ENCODE peak calls at places on chromosomes 1 and 21, in seven cellular contexts. K, G, Q, N, C, R and O are unnamed samples.

GRCh38 chr1:24506706-24507422 is 4.2 kb downstream of the RCAN3 start:
- DNase-seq in K (no peak), G (no peak), Q (no peak), N (no peak), C (no peak), R (no peak), O (no peak)

GRCh38 chr1:184520343-184520742 is 133.5 kb downstream of the C1orf21 start:
- DNase-seq in K (no peak), G (no peak), Q (no peak), N (no peak), C (no peak), R (no peak), O (no peak)

GRCh38 chr1:223714849-223715709 is 2.7 kb downstream of the CAPN2 start:
- DNase-seq in K (no peak), G (no peak), Q (no peak), N (peak; percentile 88), C (no peak), R (no peak), O (peak; percentile 42)

GRCh38 chr1:150925080-150925479 is 1.1 kb upstream of the SETDB1 start:
- DNase-seq in K (no peak), G (no peak), Q (no peak), N (peak; percentile 2), C (no peak), R (no peak), O (no peak)

GRCh38 chr21:45607021-45607921 is 36.3 kb upstream of the PCBP3 start:
- DNase-seq in K (no peak), G (peak; percentile 6), Q (no peak), N (peak; percentile 20), C (no peak), R (no peak), O (peak; percentile 31)

GRCh38 chr1:4517559-4517958 is 136.8 kb upstream of the AJAP1 start:
- DNase-seq in K (no peak), G (no peak), Q (no peak), N (no peak), C (no peak), R (no peak), O (no peak)

GRCh38 chr1:39427369-39427768 is 64.1 kb upstream of the BMP8A start:
- DNase-seq in K (no peak), G (no peak), Q (no peak), N (peak; percentile 23), C (no peak), R (no peak), O (no peak)

GRCh38 chr1:206737729-206738222 is 32.8 kb upstream of the IL19 start:
- DNase-seq in K (no peak), G (no peak), Q (no peak), N (peak; percentile 30), C (no peak), R (no peak), O (no peak)

GRCh38 chr1:119659628-119660027 is 11.6 kb upstream of the ZNF697 start:
- DNase-seq in K (peak; percentile 63), G (no peak), Q (no peak), N (peak; percentile 88), C (no peak), R (no peak), O (no peak)

GRCh38 chr1:31054349-31054748 is 11.2 kb downstream of the PUM1 start:
- DNase-seq in K (no peak), G (no peak), Q (no peak), N (peak; percentile 22), C (no peak), R (no peak), O (no peak)

GRCh38 chr21:34792504-34793089 is 123.8 kb downstream of the CLIC6 start:
- DNase-seq in K (no peak), G (no peak), Q (no peak), N (no peak), C (no peak), R (no peak), O (no peak)

GRCh38 chr21:34818663-34819158 is 149.9 kb downstream of the CLIC6 start:
- DNase-seq in K (no peak), G (no peak), Q (no peak), N (no peak), C (no peak), R (no peak), O (no peak)

GRCh38 chr1:229655781-229656180 is 29.7 kb downstream of the URB2 start:
- DNase-seq in K (no peak), G (no peak), Q (no peak), N (no peak), C (no peak), R (no peak), O (no peak)

GRCh38 chr1:214415131-214415530 is 134.2 kb downstream of the SMYD2 start:
- DNase-seq in K (no peak), G (no peak), Q (no peak), N (no peak), C (no peak), R (no peak), O (no peak)

GRCh38 chr1:205505076-205505729 is 734 bp downstream of the CDK18 start:
- DNase-seq in K (no peak), G (no peak), Q (no peak), N (no peak), C (no peak), R (no peak), O (no peak)

GRCh38 chr1:224065455-224065854 is 48.5 kb upstream of the FBXO28 start:
- DNase-seq in K (no peak), G (no peak), Q (no peak), N (no peak), C (no peak), R (no peak), O (no peak)

GRCh38 chr1:25442178-25442577 is 11.5 kb downstream of the MACO1 start:
- DNase-seq in K (no peak), G (no peak), Q (no peak), N (no peak), C (no peak), R (no peak), O (no peak)

GRCh38 chr1:219771039-219771438 is 157.3 kb downstream of the SLC30A10 start:
- DNase-seq in K (no peak), G (no peak), Q (peak; percentile 37), N (peak; percentile 85), C (no peak), R (no peak), O (peak; percentile 28)

GRCh38 chr1:94951509-94952208 is 24.7 kb upstream of the CNN3 start:
- DNase-seq in K (no peak), G (no peak), Q (no peak), N (no peak), C (no peak), R (no peak), O (no peak)

GRCh38 chr1:27342778-27343638 is 1.2 kb downstream of the SYTL1 start:
- DNase-seq in K (peak; percentile 79), G (peak; percentile 85), Q (peak; percentile 52), N (no peak), C (no peak), R (no peak), O (no peak)

GRCh38 chr1:7460807-7461206 is 310.3 kb upstream of the VAMP3 start:
- DNase-seq in K (no peak), G (no peak), Q (no peak), N (no peak), C (no peak), R (no peak), O (no peak)

GRCh38 chr1:218361298-218362065 is 16.3 kb downstream of the TGFB2 start:
- DNase-seq in K (no peak), G (no peak), Q (peak; percentile 66), N (peak; percentile 76), C (no peak), R (no peak), O (no peak)

GRCh38 chr1:43137445-43138052 is 34.5 kb downstream of the EBNA1BP2 start:
- DNase-seq in K (no peak), G (no peak), Q (no peak), N (peak; percentile 13), C (no peak), R (no peak), O (no peak)

DNA sequence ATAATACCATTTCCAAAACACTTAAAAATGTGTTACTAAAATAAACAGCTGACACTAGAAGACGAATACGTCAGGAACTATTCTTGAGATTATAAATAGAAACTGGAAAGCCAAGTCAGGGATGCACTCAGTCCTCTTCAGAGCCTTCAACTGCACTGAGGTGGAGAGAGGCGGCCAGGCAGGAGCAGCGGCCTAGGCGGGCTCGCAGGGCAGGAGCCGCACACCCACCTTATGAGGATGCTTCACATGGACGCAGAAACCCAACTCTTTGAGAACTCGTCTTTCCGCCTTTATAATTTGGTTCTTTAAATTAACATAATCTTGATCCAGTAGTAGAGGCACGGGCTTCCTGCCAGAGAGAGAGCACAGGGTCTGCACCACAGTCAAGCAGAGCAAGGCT is 4.0 kb downstream of the CCNL2 start:
- DNase-seq in K (no peak), G (no peak), Q (no peak), N (no peak), C (peak; percentile 53), R (no peak), O (no peak)
- H3K36me3 ChIP-seq in K (peaks cover 81% of the 10 kb centered on the region), G (peaks cover 74% of the 10 kb centered on the region), Q (peaks cover 28% of the 10 kb centered on the region), N (peaks cover 60% of the 10 kb centered on the region), C (peaks cover 78% of the 10 kb centered on the region), R (peaks cover 80% of the 10 kb centered on the region), O (peaks cover 62% of the 10 kb centered on the region)

GRCh38 chr1:22745675-22746585 is 35.3 kb downstream of the EPHB2 start:
- DNase-seq in K (no peak), G (no peak), Q (peak; percentile 63), N (peak; percentile 72), C (no peak), R (no peak), O (no peak)
- H3K27ac ChIP-seq in K (no peak overlapping the region), G (no peak overlapping the region), Q (no peak overlapping the region), N (peak overlapping the region; percentile 29), C (no peak overlapping the region), R (no peak overlapping the region), O (no peak overlapping the region)

GRCh38 chr1:59505596-59506028 is 208.7 kb downstream of the FGGY start:
- DNase-seq in K (no peak), G (no peak), Q (no peak), N (peak; percentile 12), C (no peak), R (no peak), O (no peak)
- H3K4me3 ChIP-seq in K (no peak overlapping the region), G (no peak overlapping the region), Q (no peak overlapping the region), N (no peak overlapping the region), C (no peak overlapping the region), R (no peak overlapping the region), O (no peak overlapping the region)

GRCh38 chr1:179095924-179096323 is 14.1 kb downstream of the TOR3A start:
- DNase-seq in K (no peak), G (no peak), Q (no peak), N (no peak), C (no peak), R (no peak), O (no peak)

GRCh38 chr1:179095377-179095776 is 13.5 kb downstream of the TOR3A start:
- DNase-seq in K (no peak), G (no peak), Q (no peak), N (no peak), C (no peak), R (no peak), O (no peak)

GRCh38 chr1:179091691-179092165 is 9.9 kb downstream of the TOR3A start:
- DNase-seq in K (no peak), G (peak; percentile 80), Q (peak; percentile 62), N (peak; percentile 90), C (peak; percentile 93), R (peak; percentile 62), O (peak; percentile 87)

GRCh38 chr1:179092896-179093461 is 11.1 kb downstream of the TOR3A start:
- DNase-seq in K (no peak), G (no peak), Q (no peak), N (no peak), C (no peak), R (no peak), O (no peak)

DNA sequence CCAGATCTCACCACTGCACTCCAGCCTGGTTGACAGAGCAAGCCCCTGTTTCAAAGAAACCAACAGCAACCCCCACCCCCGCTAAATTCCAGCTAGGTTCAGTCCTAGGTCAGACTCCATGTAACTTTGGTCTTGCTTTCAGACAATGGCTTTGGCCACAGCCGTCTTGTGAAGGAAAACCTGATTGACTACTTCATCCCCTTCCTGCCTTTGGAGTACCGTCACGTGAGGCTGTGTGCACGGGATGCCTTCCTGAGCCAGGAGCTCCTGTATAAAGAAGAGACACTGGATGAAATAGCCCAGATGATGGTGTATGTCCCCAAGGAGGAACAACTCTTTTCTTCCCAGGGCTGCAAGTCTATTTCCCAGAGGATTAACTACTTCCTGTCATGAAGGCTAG is 13.0 kb downstream of the TOR3A start:
- DNase-seq in K (no peak), G (no peak), Q (no peak), N (no peak), C (no peak), R (no peak), O (no peak)
- H3K36me3 ChIP-seq in K (peaks cover 53% of the 10 kb centered on the region), G (peaks cover 65% of the 10 kb centered on the region), Q (peaks cover 20% of the 10 kb centered on the region), N (peaks cover 6% of the 10 kb centered on the region), C (peaks cover 69% of the 10 kb centered on the region), R (peaks cover 86% of the 10 kb centered on the region), O (peaks cover 63% of the 10 kb centered on the region)